ENCODE peak calls at places on chromosomes 4 and X, in five cellular contexts. One of them, this sample, is unnamed.

GRCh38 chrX:109826954-109827708 is 94.1 kb upstream of the ACSL4 start:
- DNase-seq in uterus: no peak
- DNase-seq in SK-N-SH: no peak
- DNase-seq in CD4-positive, alpha-beta T cell: no peak
- DNase-seq in suprapubic skin: no peak
- DNase-seq in this sample: no peak

GRCh38 chr4:113761682-113762060 is at the start of gene CAMK2D:
- DNase-seq in suprapubic skin: peak; percentile 88
- DNase-seq in SK-N-SH: peak; percentile 86
- DNase-seq in CD4-positive, alpha-beta T cell: peak; percentile 72
- DNase-seq in uterus: peak; percentile 89
- DNase-seq in this sample: peak; percentile 95

GRCh38 chr4:111113591-111113990 is 490.7 kb upstream of the PITX2 start:
- DNase-seq in SK-N-SH: no peak
- DNase-seq in uterus: no peak
- DNase-seq in CD4-positive, alpha-beta T cell: no peak
- DNase-seq in suprapubic skin: no peak
- DNase-seq in this sample: no peak

GRCh38 chrX:40146471-40147398 is 49.0 kb upstream of the BCOR start:
- DNase-seq in SK-N-SH: peak; percentile 65
- DNase-seq in CD4-positive, alpha-beta T cell: no peak
- DNase-seq in suprapubic skin: no peak
- DNase-seq in uterus: peak; percentile 60
- DNase-seq in this sample: peak; percentile 48

GRCh38 chr4:118877797-118878196 is 10.9 kb upstream of the SYNPO2 start:
- DNase-seq in SK-N-SH: no peak
- DNase-seq in uterus: no peak
- DNase-seq in suprapubic skin: no peak
- DNase-seq in CD4-positive, alpha-beta T cell: no peak
- DNase-seq in this sample: no peak

GRCh38 chrX:74537011-74537390 is 77.4 kb downstream of the RLIM start:
- DNase-seq in uterus: peak; percentile 54
- DNase-seq in suprapubic skin: no peak
- DNase-seq in CD4-positive, alpha-beta T cell: no peak
- DNase-seq in SK-N-SH: no peak
- DNase-seq in this sample: peak; percentile 18

GRCh38 chrX:149286940-149287349 is 218.2 kb downstream of the IDS start:
- DNase-seq in CD4-positive, alpha-beta T cell: peak; percentile 10
- DNase-seq in SK-N-SH: peak; percentile 33
- DNase-seq in suprapubic skin: no peak
- DNase-seq in uterus: no peak
- DNase-seq in this sample: peak; percentile 57

GRCh38 chrX:154015581-154016264 is 4.0 kb downstream of the IRAK1 start:
- DNase-seq in uterus: no peak
- DNase-seq in CD4-positive, alpha-beta T cell: no peak
- DNase-seq in suprapubic skin: no peak
- DNase-seq in SK-N-SH: no peak
- DNase-seq in this sample: no peak

GRCh38 chr4:69617083-69617694 is 22.3 kb downstream of the UGT2A2 start:
- DNase-seq in uterus: no peak
- DNase-seq in suprapubic skin: no peak
- DNase-seq in SK-N-SH: no peak
- DNase-seq in CD4-positive, alpha-beta T cell: no peak
- DNase-seq in this sample: peak; percentile 38

GRCh38 chr4:71147261-71147660 is 153.8 kb downstream of the DCK start:
- DNase-seq in suprapubic skin: no peak
- DNase-seq in uterus: no peak
- DNase-seq in CD4-positive, alpha-beta T cell: no peak
- DNase-seq in SK-N-SH: no peak
- DNase-seq in this sample: no peak

GRCh38 chrX:24343719-24344118 is 16.7 kb upstream of the SUPT20HL1 start:
- DNase-seq in uterus: no peak
- DNase-seq in SK-N-SH: no peak
- DNase-seq in suprapubic skin: no peak
- DNase-seq in CD4-positive, alpha-beta T cell: no peak
- DNase-seq in this sample: no peak

GRCh38 chr4:5165419-5166369 is 114.4 kb downstream of the STK32B start:
- DNase-seq in SK-N-SH: no peak
- DNase-seq in suprapubic skin: no peak
- DNase-seq in CD4-positive, alpha-beta T cell: no peak
- DNase-seq in uterus: no peak
- DNase-seq in this sample: peak; percentile 94

GRCh38 chr4:148539387-148539786 is 97.2 kb upstream of the NR3C2 start:
- DNase-seq in CD4-positive, alpha-beta T cell: no peak
- DNase-seq in SK-N-SH: no peak
- DNase-seq in uterus: no peak
- DNase-seq in suprapubic skin: no peak
- DNase-seq in this sample: no peak

GRCh38 chrX:146109362-146109761 is 291.7 kb downstream of the SLITRK2 start:
- DNase-seq in suprapubic skin: no peak
- DNase-seq in uterus: no peak
- DNase-seq in CD4-positive, alpha-beta T cell: no peak
- DNase-seq in SK-N-SH: no peak
- DNase-seq in this sample: no peak

GRCh38 chr4:108113229-108113628 is 55.5 kb downstream of the LEF1 start:
- DNase-seq in uterus: no peak
- DNase-seq in CD4-positive, alpha-beta T cell: peak; percentile 66
- DNase-seq in SK-N-SH: no peak
- DNase-seq in suprapubic skin: no peak
- DNase-seq in this sample: no peak

GRCh38 chrX:50779694-50780093 is 34.3 kb downstream of the SHROOM4 start:
- DNase-seq in SK-N-SH: no peak
- DNase-seq in CD4-positive, alpha-beta T cell: no peak
- DNase-seq in suprapubic skin: no peak
- DNase-seq in uterus: no peak
- DNase-seq in this sample: peak; percentile 70

GRCh38 chr4:123043013-123043412 is 120.6 kb upstream of the NUDT6 start:
- DNase-seq in suprapubic skin: no peak
- DNase-seq in SK-N-SH: no peak
- DNase-seq in uterus: no peak
- DNase-seq in CD4-positive, alpha-beta T cell: no peak
- DNase-seq in this sample: no peak

GRCh38 chr4:16439003-16439402 is 212.7 kb upstream of the TAPT1 start:
- DNase-seq in CD4-positive, alpha-beta T cell: no peak
- DNase-seq in SK-N-SH: no peak
- DNase-seq in uterus: no peak
- DNase-seq in suprapubic skin: no peak
- DNase-seq in this sample: no peak

GRCh38 chr4:5569451-5569850 is 138.9 kb downstream of the EVC2 start:
- DNase-seq in CD4-positive, alpha-beta T cell: no peak
- DNase-seq in SK-N-SH: no peak
- DNase-seq in uterus: no peak
- DNase-seq in suprapubic skin: no peak
- DNase-seq in this sample: no peak

GRCh38 chr4:163901305-163901704 is 406.8 kb downstream of the TMA16 start:
- DNase-seq in SK-N-SH: no peak
- DNase-seq in suprapubic skin: no peak
- DNase-seq in CD4-positive, alpha-beta T cell: no peak
- DNase-seq in uterus: no peak
- DNase-seq in this sample: no peak

GRCh38 chrX:146243071-146243470 is 425.4 kb downstream of the SLITRK2 start:
- DNase-seq in SK-N-SH: no peak
- DNase-seq in uterus: no peak
- DNase-seq in suprapubic skin: no peak
- DNase-seq in CD4-positive, alpha-beta T cell: no peak
- DNase-seq in this sample: no peak

GRCh38 chr4:27861802-27862201 is 1001.2 kb downstream of the STIM2 start:
- DNase-seq in suprapubic skin: no peak
- DNase-seq in uterus: no peak
- DNase-seq in CD4-positive, alpha-beta T cell: no peak
- DNase-seq in SK-N-SH: no peak
- DNase-seq in this sample: no peak

GRCh38 chr4:88010921-88011320 is 3.5 kb downstream of the PKD2 start:
- DNase-seq in CD4-positive, alpha-beta T cell: no peak
- DNase-seq in uterus: no peak
- DNase-seq in SK-N-SH: no peak
- DNase-seq in suprapubic skin: no peak
- DNase-seq in this sample: no peak

GRCh38 chrX:47540754-47541538 is 20.1 kb upstream of the ARAF start:
- DNase-seq in suprapubic skin: no peak
- DNase-seq in CD4-positive, alpha-beta T cell: no peak
- DNase-seq in SK-N-SH: peak; percentile 80
- DNase-seq in uterus: peak; percentile 86
- DNase-seq in this sample: peak; percentile 86

GRCh38 chr4:127957105-127957504 is 7.9 kb downstream of the MFSD8 start:
- DNase-seq in CD4-positive, alpha-beta T cell: no peak
- DNase-seq in suprapubic skin: no peak
- DNase-seq in uterus: no peak
- DNase-seq in SK-N-SH: no peak
- DNase-seq in this sample: no peak

GRCh38 chr4:141473952-141474351 is 162.4 kb upstream of the IL15 start:
- DNase-seq in SK-N-SH: no peak
- DNase-seq in suprapubic skin: no peak
- DNase-seq in uterus: no peak
- DNase-seq in CD4-positive, alpha-beta T cell: no peak
- DNase-seq in this sample: no peak

GRCh38 chrX:69718102-69718501 is 102.2 kb downstream of the EDA start:
- DNase-seq in SK-N-SH: no peak
- DNase-seq in uterus: no peak
- DNase-seq in CD4-positive, alpha-beta T cell: no peak
- DNase-seq in suprapubic skin: no peak
- DNase-seq in this sample: no peak
- H3K9me3 ChIP-seq in SK-N-SH: peaks cover 11% of the 10 kb centered on the region
- H3K9me3 ChIP-seq in uterus: no peaks in the 10 kb centered on the region
- H3K9me3 ChIP-seq in CD4-positive, alpha-beta T cell: peaks cover 11% of the 10 kb centered on the region
- H3K9me3 ChIP-seq in suprapubic skin: no peaks in the 10 kb centered on the region
- H3K9me3 ChIP-seq in this sample: peaks cover 12% of the 10 kb centered on the region

GRCh38 chrX:131828482-131828881 is 194.6 kb upstream of the STK26 start:
- DNase-seq in suprapubic skin: no peak
- DNase-seq in SK-N-SH: no peak
- DNase-seq in uterus: no peak
- DNase-seq in CD4-positive, alpha-beta T cell: no peak
- DNase-seq in this sample: no peak
- H3K9me3 ChIP-seq in suprapubic skin: no peaks in the 10 kb centered on the region
- H3K9me3 ChIP-seq in SK-N-SH: no peaks in the 10 kb centered on the region
- H3K9me3 ChIP-seq in uterus: no peaks in the 10 kb centered on the region
- H3K9me3 ChIP-seq in CD4-positive, alpha-beta T cell: no peaks in the 10 kb centered on the region
- H3K9me3 ChIP-seq in this sample: no peaks in the 10 kb centered on the region

GRCh38 chr4:12265554-12265953 is 836.9 kb upstream of the HS3ST1 start:
- DNase-seq in suprapubic skin: no peak
- DNase-seq in uterus: no peak
- DNase-seq in CD4-positive, alpha-beta T cell: no peak
- DNase-seq in SK-N-SH: no peak
- DNase-seq in this sample: no peak

DNA sequence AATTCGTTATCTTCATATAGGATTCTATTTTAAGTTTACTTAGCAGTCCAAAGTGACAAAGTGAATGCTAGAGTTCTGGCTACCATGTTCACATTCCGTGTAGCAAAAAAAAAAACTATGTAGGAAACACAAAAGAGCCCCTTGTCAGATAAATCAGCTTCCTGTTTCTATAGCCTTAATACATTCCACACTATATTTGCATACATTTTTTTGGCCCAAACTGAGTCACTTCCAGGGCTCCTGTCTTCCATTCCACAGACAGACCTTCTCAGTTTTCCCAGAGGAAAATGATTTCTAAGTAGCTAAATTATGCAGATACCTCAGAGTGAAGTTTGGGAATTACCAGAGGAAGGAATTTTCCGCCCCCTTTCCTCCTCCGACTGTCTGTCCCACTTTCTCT is 841.9 kb upstream of the HS3ST1 start:
- DNase-seq in SK-N-SH: no peak
- DNase-seq in CD4-positive, alpha-beta T cell: no peak
- DNase-seq in uterus: no peak
- DNase-seq in suprapubic skin: no peak
- DNase-seq in this sample: no peak
- H3K9me3 ChIP-seq in SK-N-SH: peaks cover 5% of the 10 kb centered on the region
- H3K9me3 ChIP-seq in CD4-positive, alpha-beta T cell: no peaks in the 10 kb centered on the region
- H3K9me3 ChIP-seq in uterus: no peaks in the 10 kb centered on the region
- H3K9me3 ChIP-seq in suprapubic skin: peaks cover 4% of the 10 kb centered on the region
- H3K9me3 ChIP-seq in this sample: peaks cover 29% of the 10 kb centered on the region

DNA sequence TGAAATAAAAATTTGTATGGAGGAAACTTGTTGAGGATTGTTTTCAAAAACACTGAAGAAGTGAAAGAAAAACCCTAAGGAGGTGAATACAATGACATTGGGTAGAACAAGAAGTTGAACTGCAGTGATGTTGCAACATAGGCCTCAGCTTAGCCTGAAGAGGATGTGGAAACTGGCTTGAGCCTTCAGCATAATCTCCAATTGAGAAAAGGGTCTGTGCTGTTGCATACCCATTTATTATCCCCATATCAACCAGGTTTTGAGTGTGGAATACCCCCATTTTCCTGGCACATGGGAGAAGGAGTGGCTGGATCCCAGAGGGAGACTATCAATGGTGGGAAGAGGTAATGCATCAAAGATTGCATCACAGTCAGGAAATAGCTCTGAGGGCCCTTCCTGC is 695.0 kb upstream of the HS3ST1 start:
- DNase-seq in uterus: no peak
- DNase-seq in CD4-positive, alpha-beta T cell: no peak
- DNase-seq in SK-N-SH: no peak
- DNase-seq in suprapubic skin: no peak
- DNase-seq in this sample: no peak
- H3K9me3 ChIP-seq in uterus: no peaks in the 10 kb centered on the region
- H3K9me3 ChIP-seq in CD4-positive, alpha-beta T cell: no peaks in the 10 kb centered on the region
- H3K9me3 ChIP-seq in SK-N-SH: no peaks in the 10 kb centered on the region
- H3K9me3 ChIP-seq in suprapubic skin: no peaks in the 10 kb centered on the region
- H3K9me3 ChIP-seq in this sample: peaks cover 62% of the 10 kb centered on the region

DNA sequence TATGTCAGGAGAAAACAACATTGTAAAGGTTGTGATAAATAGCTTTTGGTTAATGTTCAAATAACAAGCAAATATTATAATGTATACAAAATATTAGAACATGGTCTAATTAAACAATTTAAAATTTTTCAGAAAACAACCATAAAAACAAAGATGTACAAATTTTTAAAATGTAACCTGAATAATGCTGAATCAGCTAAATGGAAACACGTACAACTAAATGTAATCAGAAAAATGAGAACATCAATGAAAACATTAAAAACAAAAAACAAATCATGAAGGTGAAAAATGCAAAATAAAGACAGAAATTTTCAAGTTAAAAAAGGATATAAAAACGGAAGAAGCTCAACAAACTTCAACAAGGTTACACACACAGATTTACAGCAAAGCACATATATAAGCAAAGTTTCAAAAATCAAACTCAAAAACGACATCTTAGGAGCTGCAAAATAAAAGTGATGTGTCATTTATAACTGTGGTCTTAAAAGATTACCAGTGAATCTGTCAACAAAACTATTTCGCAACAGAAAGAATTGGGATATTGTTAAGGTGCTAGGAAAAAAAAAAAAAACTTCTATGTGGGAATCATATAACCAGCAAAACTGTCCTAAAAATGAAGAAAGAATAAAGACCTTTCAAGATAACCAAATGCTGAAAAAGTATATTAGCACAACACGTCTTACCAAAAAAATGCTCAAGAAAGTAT is 31.8 kb downstream of the ZNF732 start:
- DNase-seq in CD4-positive, alpha-beta T cell: no peak
- DNase-seq in uterus: no peak
- DNase-seq in suprapubic skin: no peak
- DNase-seq in SK-N-SH: no peak
- DNase-seq in this sample: no peak
- H3K9me3 ChIP-seq in CD4-positive, alpha-beta T cell: peaks cover 90% of the 10 kb centered on the region
- H3K9me3 ChIP-seq in uterus: peaks cover 8% of the 10 kb centered on the region
- H3K9me3 ChIP-seq in suprapubic skin: peaks cover 84% of the 10 kb centered on the region
- H3K9me3 ChIP-seq in SK-N-SH: peaks cover 64% of the 10 kb centered on the region
- H3K9me3 ChIP-seq in this sample: peaks cover 64% of the 10 kb centered on the region

This sample was measured in A673.